ENCODE peak calls at places on chromosomes 7 and 10, in ten cellular contexts. O is left cardiac atrium; N is germinal center; D is WTC11; R is C1 segment of cervical spinal cord; K is RWPE1; M is NCI-H1092; S is neural progenitor cell; U is NCI-H1417; P is stimulated activated CD8-positive, alpha-beta memory T cell treated with anti-CD3 and anti-CD28 coated beads, Interleukin-15, amount 100 ng/mL, for 24 hours. T is an unnamed sample.
A peak's percentile ranks its signal among the peaks of the same experiment; 100 is the strongest.

GRCh38 chr10:16847644-16848043 is 30.4 kb upstream of the RSU1 start:
- DNase-seq in M (no peak), R (no peak), S (no peak), N (no peak), P (no peak), O (no peak), U (no peak), D (no peak), K (no peak), T (no peak)

GRCh38 chr10:102540023-102540422 is 36.3 kb downstream of the SUFU start:
- DNase-seq in P (no peak), D (no peak), O (no peak), S (no peak), N (peak; percentile 21), R (no peak), M (no peak), K (peak; percentile 24), U (no peak), T (no peak)

GRCh38 chr7:107196834-107197610 is 28.2 kb downstream of the HBP1 start:
- DNase-seq in D (no peak), U (no peak), S (no peak), O (no peak), M (no peak), P (no peak), N (no peak), R (no peak), K (no peak), T (no peak)

GRCh38 chr10:33263453-33263852 is 71.0 kb downstream of the NRP1 start:
- DNase-seq in U (no peak), S (no peak), N (no peak), R (no peak), P (no peak), K (no peak), M (no peak), O (no peak), D (no peak), T (no peak)

GRCh38 chr7:30927040-30927439 is 15.4 kb downstream of the AQP1 start:
- DNase-seq in O (no peak), D (no peak), S (no peak), R (no peak), P (no peak), N (no peak), M (no peak), U (no peak), K (no peak), T (no peak)

GRCh38 chr10:48590945-48591344 is 13.9 kb downstream of the ARHGAP22 start:
- DNase-seq in M (no peak), O (no peak), P (no peak), S (no peak), K (no peak), U (no peak), D (no peak), R (no peak), N (no peak), T (no peak)

GRCh38 chr10:99709480-99710229 is 22.3 kb downstream of the COX15 start:
- DNase-seq in U (no peak), K (no peak), D (peak; percentile 13), N (no peak), P (no peak), R (no peak), O (no peak), S (peak; percentile 21), M (no peak), T (no peak)

GRCh38 chr10:43822509-43823236 is 174.0 kb upstream of the ZNF32 start:
- DNase-seq in R (no peak), O (no peak), M (no peak), K (no peak), S (no peak), D (no peak), N (no peak), P (no peak), U (no peak), T (no peak)

GRCh38 chr10:184911-185310 is 49.7 kb downstream of the ZMYND11 start:
- DNase-seq in O (no peak), P (no peak), U (no peak), R (no peak), M (no peak), S (no peak), N (no peak), K (peak; percentile 3), D (no peak), T (peak; percentile 2)

GRCh38 chr7:539731-540411 is 20.2 kb upstream of the PDGFA start:
- DNase-seq in U (no peak), D (no peak), R (no peak), S (no peak), P (no peak), M (no peak), K (peak; percentile 99), N (no peak), O (no peak), T (peak; percentile 98)

GRCh38 chr7:29496355-29497020 is 67.1 kb upstream of the PRR15 start:
- DNase-seq in K (no peak), M (no peak), P (no peak), D (no peak), O (no peak), R (no peak), N (no peak), U (peak; percentile 68), S (no peak), T (no peak)

GRCh38 chr7:21966271-21966670 is 20.6 kb upstream of the CDCA7L start:
- DNase-seq in N (peak; percentile 80), U (no peak), P (no peak), S (no peak), O (no peak), K (no peak), M (no peak), R (no peak), D (no peak), T (no peak)

GRCh38 chr10:112624546-112625048 is 177.6 kb downstream of the VTI1A start:
- DNase-seq in O (peak; percentile 20), D (no peak), M (no peak), N (no peak), S (no peak), U (no peak), R (no peak), K (no peak), P (no peak), T (no peak)

GRCh38 chr10:59991661-59992060 is 85.3 kb upstream of the CCDC6 start:
- DNase-seq in N (peak; percentile 31), D (peak; percentile 34), K (peak; percentile 63), O (no peak), M (no peak), U (peak; percentile 46), S (peak; percentile 42), P (no peak), R (no peak), T (no peak)

GRCh38 chr7:30825215-30825720 is 54.1 kb downstream of the MINDY4 start:
- DNase-seq in R (no peak), N (no peak), M (no peak), K (no peak), D (no peak), P (no peak), O (no peak), S (no peak), U (no peak), T (no peak)

GRCh38 chr7:81180573-81180972 is 261.7 kb upstream of the SEMA3C start:
- DNase-seq in P (no peak), U (no peak), M (no peak), S (no peak), R (no peak), D (no peak), K (no peak), N (no peak), O (no peak), T (no peak)

GRCh38 chr10:60714242-60714641 is 64.0 kb upstream of the CDK1 start:
- DNase-seq in O (no peak), N (no peak), K (no peak), M (no peak), D (no peak), S (no peak), U (no peak), R (no peak), P (no peak), T (no peak)

T was measured in H54.